ENCODE peak calls at places on chromosome 2, in five cellular contexts. V is HCT116, R is astrocyte, Y is A549, C is fibroblast of pulmonary artery. L is an unnamed sample.

GRCh38 chr2:25056391-25056821 is 14.5 kb downstream of the EFR3B start:
- DNase-seq in V (no peak), R (no peak), Y (no peak), C (no peak), L (no peak)

GRCh38 chr2:23393722-23394121 is 8.7 kb downstream of the KLHL29 start:
- DNase-seq in V (no peak), Y (no peak), R (no peak), C (no peak), L (no peak)

GRCh38 chr2:54503192-54503591 is 47.1 kb downstream of the SPTBN1 start:
- DNase-seq in V (no peak), C (peak; percentile 60), R (no peak), Y (peak; percentile 60), L (peak; percentile 54)

GRCh38 chr2:8364668-8365067 is 317.2 kb upstream of the ID2 start:
- DNase-seq in V (no peak), Y (peak; percentile 13), R (no peak), C (no peak), L (no peak)

GRCh38 chr2:217248312-217248935 is 388.6 kb upstream of the TNP1 start:
- DNase-seq in Y (no peak), R (peak; percentile 78), V (no peak), C (peak; percentile 35), L (peak; percentile 53)

GRCh38 chr2:207885010-207885409 is 115.3 kb upstream of the FZD5 start:
- DNase-seq in R (no peak), Y (no peak), V (no peak), C (no peak), L (no peak)

GRCh38 chr2:199410130-199410529 is 47.6 kb downstream of the SATB2 start:
- DNase-seq in V (no peak), R (peak; percentile 40), C (no peak), Y (no peak), L (no peak)

GRCh38 chr2:152334701-152335015 is 316 bp upstream of the FMNL2 start:
- DNase-seq in Y (no peak), C (no peak), R (no peak), V (no peak), L (no peak)

GRCh38 chr2:10900216-10901109 is 11.3 kb upstream of the KCNF1 start:
- DNase-seq in R (no peak), C (no peak), V (peak; percentile 68), Y (peak; percentile 61), L (peak; percentile 74)

GRCh38 chr2:207161247-207161646 is 4.5 kb downstream of the KLF7 start:
- DNase-seq in C (no peak), V (no peak), R (no peak), Y (no peak), L (no peak)

GRCh38 chr2:18117592-18117991 is 239.1 kb downstream of the KCNS3 start:
- DNase-seq in V (peak; percentile 13), R (no peak), C (peak; percentile 36), Y (peak; percentile 43), L (peak; percentile 24)

GRCh38 chr2:180385601-180386201 is 378.6 kb upstream of the CWC22 start:
- DNase-seq in R (peak; percentile 95), Y (no peak), V (no peak), C (peak; percentile 93), L (no peak)

GRCh38 chr2:95278051-95278471 is 3.8 kb downstream of the PROM2 start:
- DNase-seq in C (peak; percentile 62), R (peak; percentile 81), Y (no peak), V (peak; percentile 48), L (no peak)

DNA sequence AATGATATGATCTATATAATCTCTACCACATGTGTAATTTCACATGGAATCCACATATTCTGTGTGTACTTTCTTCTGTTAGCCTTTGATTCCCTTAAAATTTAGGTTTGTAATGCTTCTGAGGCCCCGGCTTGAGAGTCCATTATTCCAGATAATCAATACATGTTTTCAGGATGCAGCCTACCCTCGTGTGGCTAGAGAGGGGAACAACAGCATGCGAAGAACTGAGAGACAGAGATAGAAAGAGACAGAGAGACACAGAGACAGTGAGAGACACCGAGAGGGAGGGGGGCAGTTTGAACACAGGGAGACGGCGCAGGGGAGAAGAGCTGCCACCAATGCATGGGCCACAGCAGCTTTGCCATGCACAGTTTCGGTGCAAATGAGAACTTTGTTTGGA is 185.4 kb downstream of the SNTG2 start:
- DNase-seq in Y (no peak), R (no peak), C (no peak), V (no peak), L (no peak)
- TF ChIP-seq CTCF in Y (peak; percentile 5), R (peak; percentile 28), C (no peak), V (peak; percentile 30), L (no peak)

GRCh38 chr2:45743531-45744391 is 92.3 kb downstream of the PRKCE start:
- DNase-seq in Y (no peak), R (peak; percentile 5), V (no peak), C (peak; percentile 72), L (no peak)
- TF ChIP-seq CTCF in Y (no peak), R (no peak), V (no peak), C (no peak), L (no peak)

GRCh38 chr2:26178746-26179436 is 6.0 kb downstream of the GAREM2 start:
- DNase-seq in V (no peak), R (no peak), Y (no peak), C (no peak), L (no peak)
- TF ChIP-seq CTCF in V (no peak), R (no peak), Y (no peak), C (no peak), L (no peak)

DNA sequence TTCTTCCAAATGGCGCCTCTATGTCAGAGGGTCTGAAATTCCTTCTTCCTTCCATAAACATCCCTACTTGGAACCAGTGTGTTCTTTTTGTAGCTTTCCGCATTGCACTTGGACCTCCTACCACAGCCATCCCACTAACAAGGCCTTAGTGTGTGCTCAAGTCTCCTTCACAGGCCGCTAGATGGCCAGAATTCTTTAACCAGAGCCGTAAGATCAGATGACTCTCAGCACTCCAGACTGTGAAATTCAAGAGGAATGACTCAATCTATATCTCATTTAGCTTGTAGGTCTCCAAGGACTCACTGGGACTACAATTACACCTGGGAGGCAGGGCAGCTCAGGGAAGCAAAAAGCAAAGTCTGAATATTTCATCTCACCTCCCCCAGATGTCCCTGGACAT is 298.9 kb downstream of the EIPR1 start:
- DNase-seq in V (no peak), C (no peak), R (no peak), Y (peak; percentile 42), L (no peak)
- TF ChIP-seq CTCF in V (no peak), C (no peak), R (no peak), Y (no peak), L (no peak)

GRCh38 chr2:75646090-75646582 is 447 bp upstream of the MRPL19 start:
- DNase-seq in V (no peak), R (no peak), Y (peak; percentile 21), C (no peak), L (no peak)

GRCh38 chr2:75647771-75648170 is 1.2 kb downstream of the MRPL19 start:
- DNase-seq in R (no peak), V (no peak), C (peak; percentile 16), Y (no peak), L (no peak)

GRCh38 chr2:75643980-75644379 is 2.6 kb upstream of the MRPL19 start:
- DNase-seq in C (no peak), Y (no peak), R (no peak), V (no peak), L (no peak)

GRCh38 chr2:75645643-75646042 is 940 bp upstream of the MRPL19 start:
- DNase-seq in V (no peak), R (no peak), Y (no peak), C (no peak), L (no peak)

DNA sequence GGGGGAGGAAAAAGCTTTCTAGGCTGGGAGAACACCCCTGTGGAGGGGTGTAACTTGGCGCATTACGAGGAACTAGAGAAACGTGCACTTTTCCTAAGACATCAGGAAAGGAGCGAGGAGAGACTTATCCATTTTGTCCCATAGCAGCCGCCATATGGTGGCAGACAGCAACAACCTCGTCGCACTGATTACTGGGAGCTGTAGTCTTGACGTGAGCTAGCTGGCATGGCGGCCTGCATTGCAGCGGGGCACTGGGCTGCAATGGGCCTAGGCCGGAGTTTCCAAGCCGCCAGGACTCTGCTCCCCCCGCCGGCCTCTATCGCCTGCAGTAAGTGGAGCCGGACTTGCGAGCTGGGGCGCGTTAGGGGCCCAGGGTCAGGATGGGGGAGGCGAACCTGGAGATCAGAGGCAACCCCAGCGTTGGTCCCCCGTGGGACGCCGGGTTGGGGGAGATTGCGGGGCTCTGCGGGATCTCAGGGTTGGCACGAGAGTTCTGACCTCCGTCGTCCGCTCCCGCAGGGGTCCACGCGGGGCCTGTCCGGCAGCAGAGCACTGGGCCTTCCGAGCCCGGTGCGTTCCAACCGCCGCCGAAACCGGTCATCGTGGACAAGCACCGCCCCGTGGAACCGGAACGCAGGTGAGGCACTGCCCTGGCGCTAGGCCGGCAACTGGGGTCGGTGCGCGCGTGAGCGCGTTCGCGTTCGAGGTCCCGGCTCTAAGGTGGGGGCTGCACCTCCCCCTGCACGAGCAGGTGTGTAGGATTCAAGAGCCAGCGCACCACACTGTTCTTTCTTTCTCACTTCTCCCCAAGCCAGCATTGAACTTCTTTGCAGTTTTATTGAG is at the start of gene MRPL19:
- DNase-seq in R (peak; percentile 94), C (peak; percentile 95), V (peak; percentile 87), Y (peak; percentile 96), L (peak; percentile 91)
- TF ChIP-seq CTCF in R (no peak), C (no peak), V (no peak), Y (no peak), L (no peak)

DNA sequence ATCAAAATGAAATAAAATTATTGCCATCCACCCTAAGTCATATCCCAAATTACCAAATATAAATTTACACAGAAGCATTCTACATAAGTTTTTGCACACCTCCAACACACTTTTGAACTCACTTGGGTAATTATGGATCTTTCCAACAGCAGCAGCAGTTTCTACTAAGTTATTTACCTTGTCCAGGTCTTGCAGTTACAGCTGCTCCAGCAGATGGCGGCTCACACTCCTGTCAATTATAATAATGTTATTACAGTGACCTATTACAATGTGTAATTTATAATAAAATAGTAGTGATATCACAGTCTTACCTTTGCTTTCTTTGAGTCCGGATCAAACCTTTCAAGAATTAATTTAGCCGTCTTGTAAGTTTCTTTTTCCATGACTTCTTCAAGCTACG is 37.9 kb downstream of the LNPK start:
- DNase-seq in C (no peak), V (peak; percentile 8), R (no peak), Y (peak; percentile 35), L (no peak)
- TF ChIP-seq CTCF in C (peak; percentile 19), V (peak; percentile 19), R (no peak), Y (peak; percentile 42), L (no peak)

GRCh38 chr2:156110890-156111289 is 221.6 kb downstream of the NR4A2 start:
- DNase-seq in R (no peak), V (peak; percentile 37), Y (peak; percentile 46), C (no peak), L (peak; percentile 9)
- TF ChIP-seq CTCF in R (no peak), V (no peak), Y (no peak), C (no peak), L (no peak)

L was measured in GM20000.